ENCODE peak calls at places on chromosomes 3 and 15, in seven cellular contexts. Z, V, J, B, X, Y and P are unnamed samples.

GRCh38 chr15:101541501-101542292 is 52.2 kb upstream of the PCSK6 start:
- DNase-seq in Z (no peak), V (no peak), J (no peak), B (no peak), X (no peak), Y (no peak), P (no peak)

GRCh38 chr3:177567833-177568232 is 370.6 kb upstream of the TBL1XR1 start:
- DNase-seq in Z (no peak), V (no peak), J (no peak), B (no peak), X (no peak), Y (no peak), P (no peak)

GRCh38 chr3:18900994-18901393 is 247.3 kb upstream of the KCNH8 start:
- DNase-seq in Z (no peak), V (no peak), J (no peak), B (no peak), X (no peak), Y (no peak), P (no peak)

GRCh38 chr15:26936502-26936901 is 34.5 kb upstream of the GABRG3 start:
- DNase-seq in Z (no peak), V (no peak), J (no peak), B (no peak), X (no peak), Y (no peak), P (no peak)

GRCh38 chr3:37729119-37729518 is 132.6 kb upstream of the CTDSPL start:
- DNase-seq in Z (no peak), V (no peak), J (no peak), B (no peak), X (no peak), Y (no peak), P (no peak)

GRCh38 chr3:70980646-70981031 is 602.9 kb downstream of the FOXP1 start:
- DNase-seq in Z (no peak), V (no peak), J (no peak), B (no peak), X (no peak), Y (no peak), P (no peak)

GRCh38 chr3:129506272-129506742 is 22.1 kb upstream of the RHO start:
- DNase-seq in Z (no peak), V (no peak), J (no peak), B (no peak), X (no peak), Y (no peak), P (no peak)

GRCh38 chr3:174957581-174958001 is 98.5 kb downstream of the NAALADL2 start:
- DNase-seq in Z (peak), V (no peak), J (no peak), B (no peak), X (no peak), Y (no peak), P (no peak)

GRCh38 chr15:70275461-70276138 is 177.9 kb upstream of the TLE3 start:
- DNase-seq in Z (no peak), V (no peak), J (no peak), B (no peak), X (no peak), Y (no peak), P (no peak)

GRCh38 chr3:108406661-108407206 is 103.7 kb downstream of the MYH15 start:
- DNase-seq in Z (peak), V (no peak), J (peak), B (no peak), X (no peak), Y (no peak), P (no peak)

GRCh38 chr15:75360391-75360790 is 8.0 kb downstream of the MAN2C1 start:
- DNase-seq in Z (no peak), V (no peak), J (no peak), B (no peak), X (no peak), Y (no peak), P (no peak)

GRCh38 chr3:52907497-52907896 is 10.1 kb upstream of the STIMATE start:
- DNase-seq in Z (no peak), V (no peak), J (peak), B (no peak), X (no peak), Y (no peak), P (no peak)
- TF ChIP-seq CTCF in Z (no peak), V (no peak), J (peak), B (no peak), X (no peak), Y (no peak), P (no peak)

GRCh38 chr3:4245671-4246070 is 57.5 kb upstream of the SETMAR start:
- DNase-seq in Z (no peak), V (no peak), J (peak), B (peak), X (peak), Y (no peak), P (no peak)
- TF ChIP-seq CTCF in Z (no peak), V (no peak), J (peak), B (peak), X (peak), Y (no peak), P (no peak)

GRCh38 chr3:16514799-16515353 is 1.4 kb upstream of the RFTN1 start:
- DNase-seq in Z (no peak), V (no peak), J (no peak), B (no peak), X (no peak), Y (no peak), P (no peak)

GRCh38 chr3:16514021-16514700 is 662 bp upstream of the RFTN1 start:
- DNase-seq in Z (no peak), V (no peak), J (no peak), B (no peak), X (no peak), Y (no peak), P (no peak)

GRCh38 chr3:16515885-16516420 is 2.5 kb upstream of the RFTN1 start:
- DNase-seq in Z (no peak), V (peak), J (no peak), B (no peak), X (no peak), Y (no peak), P (no peak)

GRCh38 chr3:16513141-16514020 is at the start of gene RFTN1:
- DNase-seq in Z (peak), V (peak), J (peak), B (no peak), X (peak), Y (peak), P (peak)

DNA sequence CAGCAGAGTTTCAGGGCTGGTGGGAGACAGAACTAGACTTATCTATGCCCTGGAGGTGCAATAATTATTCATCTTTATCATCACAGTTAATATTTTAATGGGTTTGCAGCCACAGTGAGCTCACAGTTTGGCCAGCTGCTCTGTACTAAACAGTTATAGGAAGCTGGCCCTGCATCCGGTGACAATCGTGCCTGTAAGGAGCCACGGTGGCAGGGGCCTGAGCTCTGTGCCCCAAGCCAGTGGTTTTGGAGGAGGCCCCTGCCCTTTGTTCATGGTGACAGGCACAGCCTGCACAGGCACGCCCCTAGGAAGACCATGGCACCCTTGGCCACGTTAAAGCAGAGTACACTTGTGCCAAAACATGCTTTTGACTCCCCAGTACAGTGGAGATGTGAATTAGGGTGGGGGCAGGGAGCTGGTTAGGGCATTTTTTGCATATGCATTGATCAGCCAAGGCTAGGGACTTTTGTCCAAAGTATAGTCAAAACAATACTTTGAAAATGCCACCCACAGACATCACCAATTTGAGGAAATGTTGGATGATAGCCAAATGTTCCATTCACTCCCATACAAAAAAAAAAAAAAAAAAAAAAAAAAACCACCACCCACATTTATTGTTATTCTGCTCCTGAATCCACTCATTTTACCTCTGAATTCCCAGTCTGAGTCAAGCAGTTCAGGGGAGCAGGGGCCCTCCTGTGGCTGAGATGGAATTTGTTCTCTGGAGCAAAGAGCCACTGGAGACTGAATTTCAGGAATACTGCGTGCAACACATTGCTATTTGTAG is 3.4 kb upstream of the RFTN1 start:
- DNase-seq in Z (peak), V (peak), J (peak), B (no peak), X (no peak), Y (no peak), P (peak)
- TF ChIP-seq CTCF in Z (no peak), V (no peak), J (peak), B (peak), X (no peak), Y (no peak), P (peak)

GRCh38 chr15:64096486-64097431 is 977 bp downstream of the SNX1 start:
- DNase-seq in Z (peak), V (no peak), J (peak), B (no peak), X (no peak), Y (no peak), P (no peak)
- TF ChIP-seq CTCF in Z (peak), V (no peak), J (no peak), B (no peak), X (no peak), Y (no peak), P (no peak)

GRCh38 chr3:49607796-49608195 is 53.5 kb downstream of the BSN start:
- DNase-seq in Z (no peak), V (no peak), J (peak), B (no peak), X (no peak), Y (no peak), P (no peak)
- TF ChIP-seq CTCF in Z (no peak), V (no peak), J (peak), B (peak), X (no peak), Y (no peak), P (peak)